ENCODE peak calls at places on chromosomes 16 and 17, in seven cellular contexts. Y is fibroblast of villous mesenchyme, D is NCI-H2171 treated with DMSO at 0.1 percent for 48 hours, H is RCC 7860, U is EH, S is T-helper 1 cell, R is K562. F is an unnamed sample.

GRCh38 chr17:42832934-42833770 is at the start of gene PSME3:
- DNase-seq in Y (peak), D (peak), H (peak), U (peak), S (peak), R (peak), F (peak)

GRCh38 chr17:77472837-77473214 is 332.1 kb downstream of the SEC14L1 start:
- DNase-seq in Y (no peak), D (no peak), H (no peak), U (peak), S (no peak), R (no peak), F (no peak)

GRCh38 chr16:29712770-29713169 is 33.0 kb downstream of the C16orf54 start:
- DNase-seq in Y (no peak), D (no peak), H (no peak), U (no peak), S (no peak), R (no peak), F (no peak)

GRCh38 chr16:81537721-81538561 is 93.3 kb downstream of the CMIP start:
- DNase-seq in Y (peak), D (no peak), H (no peak), U (no peak), S (no peak), R (no peak), F (no peak)

GRCh38 chr16:58635502-58635901 is 5.9 kb upstream of the CNOT1 start:
- DNase-seq in Y (no peak), D (no peak), H (no peak), U (no peak), S (no peak), R (no peak), F (no peak)

GRCh38 chr17:5123343-5124124 is 7.7 kb downstream of the USP6 start:
- DNase-seq in Y (no peak), D (no peak), H (no peak), U (no peak), S (no peak), R (no peak), F (peak)

GRCh38 chr16:15983898-15984297 is 34.5 kb downstream of the ABCC1 start:
- DNase-seq in Y (peak), D (no peak), H (no peak), U (peak), S (no peak), R (no peak), F (no peak)

GRCh38 chr17:4899341-4900230 is at the start of gene C17orf107:
- DNase-seq in Y (peak), D (peak), H (no peak), U (peak), S (peak), R (no peak), F (no peak)

GRCh38 chr16:75647492-75648264 is at the start of the genes KARS1 and TERF2IP:
- DNase-seq in Y (peak), D (peak), H (peak), U (peak), S (peak), R (peak), F (peak)

GRCh38 chr17:6241996-6242395 is 171.8 kb downstream of the WSCD1 start:
- DNase-seq in Y (no peak), D (no peak), H (no peak), U (no peak), S (no peak), R (no peak), F (peak)

GRCh38 chr17:45320349-45320930 is 3.6 kb upstream of the MAP3K14 start:
- DNase-seq in Y (peak), D (no peak), H (peak), U (peak), S (no peak), R (no peak), F (no peak)

GRCh38 chr16:88119881-88120280 is 168.6 kb downstream of the BANP start:
- DNase-seq in Y (no peak), D (no peak), H (no peak), U (no peak), S (no peak), R (no peak), F (no peak)

GRCh38 chr16:87556941-87557459 is 45.3 kb upstream of the JPH3 start:
- DNase-seq in Y (peak), D (no peak), H (no peak), U (no peak), S (no peak), R (no peak), F (no peak)

GRCh38 chr16:65704866-65705265 is 583.0 kb upstream of the CDH11 start:
- DNase-seq in Y (no peak), D (no peak), H (no peak), U (no peak), S (no peak), R (no peak), F (peak)

GRCh38 chr16:14205666-14206065 is 134.5 kb downstream of the MRTFB start:
- DNase-seq in Y (peak), D (no peak), H (no peak), U (no peak), S (no peak), R (no peak), F (no peak)

GRCh38 chr16:53121666-53122065 is 66.9 kb downstream of the CHD9 start:
- DNase-seq in Y (peak), D (no peak), H (no peak), U (no peak), S (no peak), R (no peak), F (no peak)

GRCh38 chr17:62652251-62653001 is 25.0 kb downstream of the MRC2 start:
- DNase-seq in Y (peak), D (peak), H (peak), U (peak), S (no peak), R (no peak), F (no peak)

GRCh38 chr17:19578545-19578944 is 44.9 kb downstream of the SLC47A1 start:
- DNase-seq in Y (no peak), D (no peak), H (no peak), U (peak), S (no peak), R (no peak), F (peak)

GRCh38 chr17:18860161-18860972 is 2.4 kb downstream of the PRPSAP2 start:
- DNase-seq in Y (no peak), D (no peak), H (no peak), U (no peak), S (no peak), R (no peak), F (no peak)

GRCh38 chr16:83725313-83725712 is 82.5 kb upstream of the HSBP1 start:
- DNase-seq in Y (no peak), D (no peak), H (no peak), U (no peak), S (no peak), R (no peak), F (no peak)

GRCh38 chr16:13453938-13454553 is 465.9 kb upstream of the ERCC4 start:
- DNase-seq in Y (peak), D (peak), H (peak), U (peak), S (no peak), R (peak), F (peak)

GRCh38 chr17:42026821-42027539 is 7.1 kb downstream of the NKIRAS2 start:
- DNase-seq in Y (no peak), D (no peak), H (no peak), U (no peak), S (no peak), R (no peak), F (no peak)

GRCh38 chr16:81080233-81080632 is 3.2 kb upstream of the C16orf46 start:
- DNase-seq in Y (no peak), D (no peak), H (no peak), U (no peak), S (no peak), R (no peak), F (no peak)

GRCh38 chr16:29903579-29903978 is 3.3 kb downstream of the ASPHD1 start:
- DNase-seq in Y (no peak), D (no peak), H (no peak), U (no peak), S (no peak), R (no peak), F (no peak)

GRCh38 chr17:27353469-27354050 is 59.6 kb downstream of the WSB1 start:
- DNase-seq in Y (peak), D (peak), H (peak), U (peak), S (peak), R (peak), F (peak)

GRCh38 chr17:76831316-76831715 is 36.9 kb upstream of the MGAT5B start:
- DNase-seq in Y (no peak), D (no peak), H (no peak), U (no peak), S (no peak), R (no peak), F (no peak)

GRCh38 chr17:57553525-57553924 is 191.6 kb downstream of the CCDC182 start:
- DNase-seq in Y (peak), D (no peak), H (no peak), U (no peak), S (no peak), R (peak), F (peak)

GRCh38 chr17:19415806-19416775 is 5.1 kb downstream of the RNF112 start:
- DNase-seq in Y (no peak), D (peak), H (no peak), U (no peak), S (no peak), R (no peak), F (no peak)